ENCODE peak calls at places on chromosome 19, in six cellular contexts. K, D, F, V, Q and B are unnamed samples.

GRCh38 chr19:50030937-50031336 is 5.1 kb downstream of the ZNF473 start:
- DNase-seq in Q (no peak), D (no peak), F (no peak), V (no peak), K (no peak), B (no peak)

GRCh38 chr19:3084943-3085342 is 9.2 kb upstream of the GNA11 start:
- DNase-seq in F (no peak), K (no peak), Q (no peak), V (peak), D (no peak), B (no peak)

GRCh38 chr19:8036438-8037099 is 16.0 kb upstream of the CCL25 start:
- DNase-seq in D (no peak), K (no peak), V (no peak), F (no peak), Q (no peak), B (no peak)

GRCh38 chr19:5046339-5047039 is 77.6 kb downstream of the KDM4B start:
- DNase-seq in Q (peak), V (peak), K (no peak), F (no peak), D (peak), B (no peak)

GRCh38 chr19:11745871-11746270 is 7.1 kb upstream of the ZNF823 start:
- DNase-seq in F (no peak), D (no peak), V (no peak), K (no peak), Q (no peak), B (no peak)

GRCh38 chr19:36213793-36214387 is 575 bp downstream of the ZNF565 start:
- DNase-seq in V (no peak), Q (no peak), F (no peak), K (no peak), D (peak), B (no peak)

GRCh38 chr19:35727053-35727955 is 9.5 kb downstream of the KMT2B start:
- DNase-seq in F (no peak), V (no peak), D (no peak), Q (no peak), K (no peak), B (no peak)

GRCh38 chr19:5293607-5294089 is 47.0 kb downstream of the PTPRS start:
- DNase-seq in F (no peak), V (no peak), Q (no peak), D (no peak), K (no peak), B (no peak)

GRCh38 chr19:6060600-6061391 is 49.5 kb downstream of the RFX2 start:
- DNase-seq in F (no peak), D (no peak), K (no peak), V (no peak), Q (peak), B (no peak)

GRCh38 chr19:23882493-23882892 is 32.2 kb upstream of the ZNF726 start:
- DNase-seq in V (no peak), D (no peak), Q (no peak), F (no peak), K (no peak), B (no peak)

GRCh38 chr19:47719047-47719885 is 6.0 kb downstream of the EHD2 start:
- DNase-seq in F (no peak), K (no peak), D (peak), V (peak), Q (peak), B (no peak)

GRCh38 chr19:35017507-35017906 is 12.8 kb upstream of the SCN1B start:
- DNase-seq in V (no peak), K (no peak), D (no peak), Q (no peak), F (no peak), B (no peak)

GRCh38 chr19:17777840-17778620 is 16.9 kb upstream of the B3GNT3 start:
- DNase-seq in D (no peak), V (peak), K (no peak), Q (peak), F (no peak), B (no peak)

GRCh38 chr19:3178377-3178972 is at the start of gene S1PR4:
- DNase-seq in F (no peak), V (peak), Q (no peak), K (peak), D (no peak), B (peak)

GRCh38 chr19:50204811-50205675 is 1.6 kb downstream of the MYH14 start:
- DNase-seq in V (peak), Q (no peak), D (peak), F (no peak), K (no peak), B (no peak)

GRCh38 chr19:30085394-30085793 is 143.4 kb downstream of the URI1 start:
- DNase-seq in F (no peak), D (no peak), V (peak), Q (no peak), K (no peak), B (no peak)

GRCh38 chr19:51467864-51468544 is 9.8 kb upstream of the SIGLEC8 start:
- DNase-seq in K (no peak), F (no peak), Q (no peak), D (no peak), V (no peak), B (no peak)

GRCh38 chr19:10356431-10356830 is 17.0 kb upstream of the ICAM3 start:
- DNase-seq in K (no peak), Q (no peak), F (no peak), D (no peak), V (no peak), B (no peak)

GRCh38 chr19:48814895-48815294 is 4.1 kb upstream of the BCAT2 start:
- DNase-seq in Q (no peak), K (no peak), D (no peak), F (no peak), V (no peak), B (no peak)

GRCh38 chr19:33676999-33677665 is 55.4 kb downstream of the CHST8 start:
- DNase-seq in K (no peak), F (no peak), V (no peak), Q (no peak), D (no peak), B (no peak)

GRCh38 chr19:2561221-2561620 is 85.3 kb downstream of the GADD45B start:
- DNase-seq in Q (no peak), F (no peak), K (no peak), D (no peak), V (peak), B (no peak)

GRCh38 chr19:50858896-50859295 is 4.2 kb downstream of the KLK3 start:
- DNase-seq in D (no peak), F (no peak), V (peak), K (no peak), Q (no peak), B (no peak)

GRCh38 chr19:7512400-7512851 is 3.5 kb upstream of the ZNF358 start:
- DNase-seq in K (no peak), V (no peak), Q (no peak), D (no peak), F (no peak), B (no peak)